ENCODE peak calls at places on chromosome 17, in eight cellular contexts. One of them, this sample, is unnamed.

GRCh38 chr17:59425085-59425901 is 93.8 kb downstream of the YPEL2 start:
- DNase-seq in small intestine: no peak
- DNase-seq in AG04449: peak
- DNase-seq in MM.1S: peak
- DNase-seq in fibroblast of mammary gland: peak
- DNase-seq in CD8-positive, alpha-beta memory T cell: no peak
- DNase-seq in esophagus squamous epithelium: no peak
- DNase-seq in tibial nerve: peak
- DNase-seq in this sample: peak

GRCh38 chr17:31318298-31319190 is 2.9 kb downstream of the EVI2A start:
- DNase-seq in AG04449: no peak
- DNase-seq in esophagus squamous epithelium: no peak
- DNase-seq in MM.1S: peak
- DNase-seq in small intestine: peak
- DNase-seq in tibial nerve: peak
- DNase-seq in CD8-positive, alpha-beta memory T cell: peak
- DNase-seq in fibroblast of mammary gland: peak
- DNase-seq in this sample: peak

GRCh38 chr17:40548982-40549680 is 16.1 kb downstream of the CCR7 start:
- DNase-seq in fibroblast of mammary gland: peak
- DNase-seq in CD8-positive, alpha-beta memory T cell: peak
- DNase-seq in esophagus squamous epithelium: no peak
- DNase-seq in MM.1S: no peak
- DNase-seq in AG04449: peak
- DNase-seq in tibial nerve: peak
- DNase-seq in small intestine: peak
- DNase-seq in this sample: no peak

GRCh38 chr17:52606098-52606497 is 447.6 kb upstream of the CA10 start:
- DNase-seq in tibial nerve: no peak
- DNase-seq in CD8-positive, alpha-beta memory T cell: no peak
- DNase-seq in AG04449: no peak
- DNase-seq in fibroblast of mammary gland: peak
- DNase-seq in MM.1S: no peak
- DNase-seq in small intestine: no peak
- DNase-seq in esophagus squamous epithelium: no peak
- DNase-seq in this sample: no peak

GRCh38 chr17:57782642-57783337 is 37.7 kb upstream of the CCDC182 start:
- DNase-seq in esophagus squamous epithelium: no peak
- DNase-seq in tibial nerve: no peak
- DNase-seq in small intestine: no peak
- DNase-seq in fibroblast of mammary gland: no peak
- DNase-seq in AG04449: no peak
- DNase-seq in MM.1S: no peak
- DNase-seq in CD8-positive, alpha-beta memory T cell: no peak
- DNase-seq in this sample: peak

GRCh38 chr17:54870671-54871175 is 29.9 kb upstream of the TOM1L1 start:
- DNase-seq in CD8-positive, alpha-beta memory T cell: no peak
- DNase-seq in MM.1S: no peak
- DNase-seq in small intestine: no peak
- DNase-seq in fibroblast of mammary gland: no peak
- DNase-seq in tibial nerve: no peak
- DNase-seq in esophagus squamous epithelium: no peak
- DNase-seq in AG04449: no peak
- DNase-seq in this sample: no peak

GRCh38 chr17:74935585-74936469 is at the start of gene OTOP3:
- DNase-seq in esophagus squamous epithelium: no peak
- DNase-seq in CD8-positive, alpha-beta memory T cell: no peak
- DNase-seq in AG04449: no peak
- DNase-seq in small intestine: peak
- DNase-seq in MM.1S: no peak
- DNase-seq in tibial nerve: no peak
- DNase-seq in fibroblast of mammary gland: no peak
- DNase-seq in this sample: no peak

GRCh38 chr17:19723967-19724366 is 7.6 kb upstream of the SLC47A2 start:
- DNase-seq in esophagus squamous epithelium: no peak
- DNase-seq in AG04449: no peak
- DNase-seq in small intestine: no peak
- DNase-seq in CD8-positive, alpha-beta memory T cell: no peak
- DNase-seq in tibial nerve: no peak
- DNase-seq in fibroblast of mammary gland: no peak
- DNase-seq in MM.1S: no peak
- DNase-seq in this sample: peak

GRCh38 chr17:68431661-68432071 is 25.6 kb downstream of the WIPI1 start:
- DNase-seq in AG04449: no peak
- DNase-seq in small intestine: peak
- DNase-seq in tibial nerve: no peak
- DNase-seq in CD8-positive, alpha-beta memory T cell: peak
- DNase-seq in esophagus squamous epithelium: no peak
- DNase-seq in MM.1S: no peak
- DNase-seq in fibroblast of mammary gland: peak
- DNase-seq in this sample: no peak

GRCh38 chr17:69503711-69504110 is 89.2 kb downstream of the MAP2K6 start:
- DNase-seq in tibial nerve: no peak
- DNase-seq in fibroblast of mammary gland: no peak
- DNase-seq in small intestine: no peak
- DNase-seq in CD8-positive, alpha-beta memory T cell: no peak
- DNase-seq in MM.1S: peak
- DNase-seq in AG04449: no peak
- DNase-seq in esophagus squamous epithelium: no peak
- DNase-seq in this sample: no peak

GRCh38 chr17:61647044-61647443 is 56.0 kb upstream of the NACA2 start:
- DNase-seq in fibroblast of mammary gland: peak
- DNase-seq in tibial nerve: no peak
- DNase-seq in CD8-positive, alpha-beta memory T cell: no peak
- DNase-seq in small intestine: no peak
- DNase-seq in esophagus squamous epithelium: no peak
- DNase-seq in AG04449: peak
- DNase-seq in MM.1S: no peak
- DNase-seq in this sample: no peak

GRCh38 chr17:81391268-81391963 is 3.8 kb upstream of the BAHCC1 start:
- DNase-seq in tibial nerve: no peak
- DNase-seq in AG04449: no peak
- DNase-seq in CD8-positive, alpha-beta memory T cell: no peak
- DNase-seq in small intestine: peak
- DNase-seq in esophagus squamous epithelium: no peak
- DNase-seq in MM.1S: no peak
- DNase-seq in fibroblast of mammary gland: no peak
- DNase-seq in this sample: no peak
- H3K4me3 ChIP-seq in tibial nerve: peak
- H3K4me3 ChIP-seq in AG04449: peak
- H3K4me3 ChIP-seq in CD8-positive, alpha-beta memory T cell: no peak
- H3K4me3 ChIP-seq in small intestine: no peak
- H3K4me3 ChIP-seq in esophagus squamous epithelium: peak
- H3K4me3 ChIP-seq in MM.1S: no peak
- H3K4me3 ChIP-seq in fibroblast of mammary gland: no peak
- H3K4me3 ChIP-seq in this sample: no peak

GRCh38 chr17:16988749-16989229 is 16.9 kb upstream of the TNFRSF13B start:
- DNase-seq in AG04449: no peak
- DNase-seq in fibroblast of mammary gland: peak
- DNase-seq in tibial nerve: no peak
- DNase-seq in CD8-positive, alpha-beta memory T cell: no peak
- DNase-seq in MM.1S: peak
- DNase-seq in small intestine: no peak
- DNase-seq in esophagus squamous epithelium: no peak
- DNase-seq in this sample: no peak
- H3K4me3 ChIP-seq in AG04449: no peak
- H3K4me3 ChIP-seq in fibroblast of mammary gland: no peak
- H3K4me3 ChIP-seq in tibial nerve: no peak
- H3K4me3 ChIP-seq in CD8-positive, alpha-beta memory T cell: peak
- H3K4me3 ChIP-seq in MM.1S: peak
- H3K4me3 ChIP-seq in small intestine: no peak
- H3K4me3 ChIP-seq in esophagus squamous epithelium: no peak
- H3K4me3 ChIP-seq in this sample: no peak

DNA sequence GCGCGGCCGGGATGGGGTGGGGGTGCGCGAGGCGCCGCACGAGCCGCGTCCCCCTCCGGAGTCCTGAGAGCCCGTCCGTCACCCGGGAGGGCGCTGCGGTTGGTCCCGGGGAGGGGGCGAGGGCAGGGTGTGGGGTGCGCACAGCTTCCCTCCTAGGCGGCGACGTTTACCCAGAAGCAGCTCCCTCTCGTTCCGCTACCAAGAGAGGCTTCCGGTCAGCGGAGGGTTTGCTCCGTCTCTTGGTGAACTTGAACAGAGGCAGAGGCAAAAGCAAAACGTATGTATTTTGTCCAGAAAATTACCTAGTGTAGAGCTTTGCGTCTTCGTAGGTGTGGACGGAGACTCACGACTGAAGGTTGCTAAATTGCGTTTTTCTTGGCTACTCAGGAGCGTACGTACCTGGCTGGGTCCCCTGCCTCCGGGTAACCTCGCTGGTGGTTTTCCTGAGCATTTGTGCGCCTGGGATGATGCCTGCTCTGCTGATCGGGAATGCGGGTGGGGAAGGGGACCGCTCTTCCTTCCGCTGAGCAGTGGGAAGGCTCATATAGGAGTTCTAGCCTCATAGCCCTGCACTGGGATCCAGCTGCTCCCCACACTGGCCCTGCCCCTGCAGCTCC is 824 bp downstream of the WSCD1 start:
- DNase-seq in tibial nerve: no peak
- DNase-seq in fibroblast of mammary gland: no peak
- DNase-seq in esophagus squamous epithelium: no peak
- DNase-seq in CD8-positive, alpha-beta memory T cell: no peak
- DNase-seq in small intestine: peak
- DNase-seq in AG04449: no peak
- DNase-seq in MM.1S: peak
- DNase-seq in this sample: no peak
- H3K4me3 ChIP-seq in tibial nerve: peak
- H3K4me3 ChIP-seq in fibroblast of mammary gland: no peak
- H3K4me3 ChIP-seq in esophagus squamous epithelium: peak
- H3K4me3 ChIP-seq in CD8-positive, alpha-beta memory T cell: no peak
- H3K4me3 ChIP-seq in small intestine: peak
- H3K4me3 ChIP-seq in AG04449: peak
- H3K4me3 ChIP-seq in MM.1S: peak
- H3K4me3 ChIP-seq in this sample: peak

DNA sequence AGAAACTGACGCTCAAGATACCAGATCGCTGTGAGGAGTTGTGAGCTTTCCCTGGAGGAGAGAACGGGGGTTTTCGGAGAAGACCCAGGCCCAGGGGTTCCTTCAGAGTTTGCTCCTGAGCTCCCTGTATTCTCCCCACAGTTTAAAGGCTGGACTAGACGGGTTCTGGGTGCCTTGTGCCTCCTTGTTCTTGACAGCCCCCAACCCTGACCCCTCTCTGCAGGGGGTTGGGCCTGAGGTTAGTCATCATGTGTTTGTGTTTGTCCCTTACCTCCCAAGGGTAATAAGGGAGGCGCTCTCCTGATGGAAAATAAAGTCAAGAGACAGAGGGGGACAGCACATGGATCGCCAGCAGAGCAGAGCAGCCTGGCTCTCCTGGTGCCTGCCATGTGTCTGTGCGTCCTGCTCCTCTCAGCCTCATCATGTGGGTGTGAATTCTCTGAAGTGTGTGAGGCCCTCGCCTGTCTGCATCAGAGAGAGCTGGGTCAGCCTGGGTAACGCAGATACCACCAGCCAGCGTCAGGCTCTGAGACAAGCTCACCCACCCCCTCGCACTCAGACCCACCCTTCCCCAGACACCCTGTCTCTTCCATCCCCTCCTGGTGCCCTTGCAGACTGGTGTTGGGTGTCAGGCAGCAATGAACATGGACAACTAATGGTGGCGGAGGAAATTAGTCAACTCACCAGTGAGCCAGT is 8.8 kb downstream of the HEXIM2 start:
- DNase-seq in MM.1S: no peak
- DNase-seq in esophagus squamous epithelium: no peak
- DNase-seq in tibial nerve: no peak
- DNase-seq in small intestine: no peak
- DNase-seq in CD8-positive, alpha-beta memory T cell: no peak
- DNase-seq in fibroblast of mammary gland: no peak
- DNase-seq in AG04449: no peak
- DNase-seq in this sample: no peak
- H3K4me3 ChIP-seq in MM.1S: no peak
- H3K4me3 ChIP-seq in esophagus squamous epithelium: no peak
- H3K4me3 ChIP-seq in tibial nerve: no peak
- H3K4me3 ChIP-seq in small intestine: no peak
- H3K4me3 ChIP-seq in CD8-positive, alpha-beta memory T cell: no peak
- H3K4me3 ChIP-seq in fibroblast of mammary gland: no peak
- H3K4me3 ChIP-seq in AG04449: no peak
- H3K4me3 ChIP-seq in this sample: no peak

DNA sequence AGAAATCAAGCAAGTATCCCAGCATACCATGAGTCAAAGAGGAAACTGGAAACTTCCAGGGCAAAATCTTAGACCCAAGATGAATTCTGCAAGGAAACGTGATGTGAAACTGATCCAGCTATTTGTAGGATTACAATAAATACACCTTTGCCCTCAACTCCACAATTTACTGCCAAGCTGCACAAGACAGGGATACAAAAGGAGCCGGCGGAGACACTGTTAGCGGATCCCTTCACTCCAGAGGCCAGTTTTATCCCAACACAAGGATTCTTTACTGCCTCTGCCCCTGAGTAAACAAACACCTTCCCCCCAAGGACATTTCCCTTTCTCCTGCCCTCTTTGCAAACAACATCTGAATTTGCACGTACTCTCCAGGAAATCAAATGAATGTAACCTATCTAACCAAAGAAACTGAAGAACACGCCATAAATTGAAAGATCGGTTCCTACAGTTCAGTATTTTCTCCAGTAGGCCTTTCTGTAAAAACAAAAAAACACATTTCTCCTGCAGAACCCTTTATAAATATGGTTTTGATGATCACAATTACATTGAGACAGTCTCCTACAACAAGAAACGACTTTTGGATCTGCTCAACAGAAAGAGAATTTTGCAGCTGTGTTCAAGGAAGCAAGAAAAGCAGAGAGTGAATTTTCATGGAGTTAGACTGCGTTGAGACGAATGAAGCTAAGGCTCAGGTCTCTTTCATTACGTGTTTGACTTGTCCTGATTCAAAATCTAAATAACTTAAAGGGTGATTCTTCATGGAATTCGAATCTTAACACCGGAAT is 1.4 kb upstream of the CBX2 start:
- DNase-seq in fibroblast of mammary gland: no peak
- DNase-seq in small intestine: no peak
- DNase-seq in CD8-positive, alpha-beta memory T cell: no peak
- DNase-seq in AG04449: no peak
- DNase-seq in esophagus squamous epithelium: no peak
- DNase-seq in MM.1S: no peak
- DNase-seq in tibial nerve: no peak
- DNase-seq in this sample: peak
- H3K4me3 ChIP-seq in fibroblast of mammary gland: no peak
- H3K4me3 ChIP-seq in small intestine: no peak
- H3K4me3 ChIP-seq in CD8-positive, alpha-beta memory T cell: no peak
- H3K4me3 ChIP-seq in AG04449: no peak
- H3K4me3 ChIP-seq in esophagus squamous epithelium: no peak
- H3K4me3 ChIP-seq in MM.1S: no peak
- H3K4me3 ChIP-seq in tibial nerve: peak
- H3K4me3 ChIP-seq in this sample: no peak

This sample was measured in left lung.